ENCODE peak calls at places on chromosomes 4 and X, in seven cellular contexts. C is stimulated activated effector memory CD8-positive, alpha-beta T cell treated with anti-CD3 and anti-CD28 coated beads, Interleukin-12 subunit alpha, Interleukin-12 subunit beta, amount 100 ng/mL, for 72 hours; V is B cell; L is M059J; D is activated CD4-positive, CD25-positive, alpha-beta regulatory T cell; F is hepatocyte; R is Calu3. T is an unnamed sample.

GRCh38 chrX:20347486-20347885 is 80.8 kb upstream of the RPS6KA3 start:
- DNase-seq in R (no peak), V (no peak), D (no peak), F (no peak), L (no peak), C (no peak), T (no peak)

GRCh38 chr4:42296196-42296595 is 101.1 kb upstream of the SHISA3 start:
- DNase-seq in D (no peak), R (no peak), L (peak; percentile 50), C (no peak), V (no peak), F (no peak), T (no peak)

GRCh38 chr4:118746251-118746919 is 61.2 kb downstream of the METTL14 start:
- DNase-seq in V (no peak), F (no peak), L (no peak), D (no peak), C (no peak), R (no peak), T (no peak)

GRCh38 chr4:123619895-123620294 is 223.3 kb downstream of the SPRY1 start:
- DNase-seq in V (no peak), D (no peak), F (no peak), R (no peak), L (no peak), C (no peak), T (no peak)

GRCh38 chr4:150280081-150280950 is 202.1 kb downstream of the DCLK2 start:
- DNase-seq in D (no peak), R (no peak), V (no peak), L (peak; percentile 95), C (no peak), F (peak; percentile 11), T (no peak)

GRCh38 chrX:38561951-38562719 is 793 bp downstream of the TSPAN7 start:
- DNase-seq in V (peak; percentile 16), C (no peak), F (peak; percentile 37), D (peak; percentile 0), R (no peak), L (no peak), T (peak; percentile 4)

GRCh38 chr4:79535516-79535915 is 127.5 kb upstream of the GK2 start:
- DNase-seq in F (no peak), D (no peak), C (no peak), L (no peak), V (no peak), R (no peak), T (no peak)

GRCh38 chr4:40305329-40306193 is 29.6 kb upstream of the CHRNA9 start:
- DNase-seq in V (no peak), L (no peak), F (no peak), C (peak; percentile 79), R (no peak), D (no peak), T (no peak)

GRCh38 chrX:55816023-55816422 is 98.5 kb downstream of the RRAGB start:
- DNase-seq in D (no peak), F (no peak), L (no peak), V (no peak), R (no peak), C (no peak), T (no peak)

GRCh38 chrX:49879656-49880277 is 483 bp downstream of the USP27X start:
- DNase-seq in L (peak; percentile 5), R (no peak), F (no peak), V (no peak), C (no peak), D (no peak), T (no peak)

GRCh38 chr4:860561-860960 is 34.6 kb upstream of the CPLX1 start:
- DNase-seq in F (no peak), R (no peak), L (no peak), V (no peak), D (no peak), C (no peak), T (no peak)

GRCh38 chr4:47061435-47061834 is 30.1 kb downstream of the GABRB1 start:
- DNase-seq in L (peak; percentile 72), V (no peak), C (no peak), R (no peak), F (no peak), D (no peak), T (no peak)

GRCh38 chr4:122658377-122658776 is 37.5 kb upstream of the IL21 start:
- DNase-seq in R (no peak), V (no peak), F (no peak), D (no peak), C (no peak), L (no peak), T (no peak)

GRCh38 chr4:54800831-54801530 is 143.2 kb downstream of the KIT start:
- DNase-seq in F (no peak), R (no peak), V (no peak), L (peak; percentile 7), D (no peak), C (no peak), T (no peak)

GRCh38 chr4:71609159-71609558 is 174.7 kb downstream of the GC start:
- DNase-seq in D (no peak), F (no peak), L (no peak), C (no peak), R (no peak), V (no peak), T (no peak)

GRCh38 chr4:38313999-38314561 is 349.9 kb upstream of the KLF3 start:
- DNase-seq in D (no peak), C (no peak), L (peak; percentile 88), F (peak; percentile 17), V (no peak), R (peak; percentile 42), T (no peak)

GRCh38 chrX:7062912-7063311 is 84.6 kb upstream of the STS start:
- DNase-seq in L (no peak), V (no peak), F (no peak), D (no peak), R (no peak), C (no peak), T (no peak)

GRCh38 chr4:146153964-146154536 is 21.5 kb upstream of the LSM6 start:
- DNase-seq in D (no peak), V (no peak), C (no peak), F (no peak), R (no peak), L (no peak), T (no peak)

GRCh38 chrX:100745806-100746537 is 14.1 kb upstream of the SYTL4 start:
- DNase-seq in F (no peak), D (no peak), L (no peak), C (no peak), R (no peak), V (no peak), T (no peak)